ENCODE peak calls at places on chromosomes 4 and X, in seven cellular contexts. I is cardiac muscle cell, Z is tibial artery, L is ovary, P is astrocyte, C is H9, B is psoas muscle. F is an unnamed sample.

GRCh38 chr4:179867300-179867878 is 2375.8 kb upstream of the TENM3 start:
- DNase-seq in C (peak), B (no peak), I (no peak), Z (no peak), L (no peak), P (peak), F (no peak)

GRCh38 chrX:11944486-11944885 is 186.4 kb downstream of the MSL3 start:
- DNase-seq in L (no peak), C (peak), P (peak), I (peak), B (no peak), Z (no peak), F (no peak)

GRCh38 chrX:48883729-48884128 is 13.8 kb downstream of the TIMM17B start:
- DNase-seq in I (no peak), P (no peak), L (no peak), Z (no peak), B (no peak), C (no peak), F (no peak)

GRCh38 chrX:150934453-150934852 is 36.0 kb upstream of the CD99L2 start:
- DNase-seq in C (peak), I (peak), Z (no peak), B (no peak), P (peak), L (no peak), F (no peak)

GRCh38 chr4:67869580-67870190 is 14.1 kb downstream of the TMPRSS11D start:
- DNase-seq in C (no peak), P (no peak), L (no peak), I (no peak), B (no peak), Z (no peak), F (no peak)

GRCh38 chrX:53048169-53049126 is at the start of gene GPR173:
- DNase-seq in L (peak), B (no peak), Z (peak), C (peak), P (peak), I (peak), F (peak)

GRCh38 chr4:127631420-127631819 is 1.3 kb upstream of the INTU start:
- DNase-seq in Z (no peak), B (no peak), C (no peak), P (no peak), I (no peak), L (no peak), F (no peak)

GRCh38 chr4:118282692-118283091 is 70.1 kb downstream of the PRSS12 start:
- DNase-seq in B (no peak), Z (no peak), I (peak), L (no peak), P (peak), C (no peak), F (no peak)

GRCh38 chr4:125316781-125317525 is 2.2 kb downstream of the FAT4 start:
- DNase-seq in Z (peak), I (peak), L (peak), B (peak), C (peak), P (peak), F (peak)

GRCh38 chrX:77167993-77168392 is 279.2 kb upstream of the FGF16 start:
- DNase-seq in B (no peak), P (no peak), I (peak), Z (peak), C (no peak), L (no peak), F (no peak)

GRCh38 chrX:136170109-136170800 is 22.9 kb downstream of the FHL1 start:
- DNase-seq in I (peak), L (no peak), Z (no peak), P (peak), B (peak), C (no peak), F (no peak)

GRCh38 chr4:169975131-169975836 is 50.9 kb downstream of the MFAP3L start:
- DNase-seq in P (peak), I (no peak), L (no peak), Z (no peak), C (no peak), B (no peak), F (no peak)

GRCh38 chrX:10501606-10502005 is 118.8 kb downstream of the MID1 start:
- DNase-seq in B (no peak), P (no peak), I (no peak), Z (no peak), L (no peak), C (no peak), F (no peak)

GRCh38 chrX:119981286-119982070 is 37.9 kb upstream of the NKAP start:
- DNase-seq in L (no peak), P (no peak), I (peak), B (no peak), Z (no peak), C (peak), F (no peak)

GRCh38 chr4:86788826-86789225 is 60.4 kb downstream of the SLC10A6 start:
- DNase-seq in Z (no peak), P (no peak), I (no peak), L (no peak), C (no peak), B (no peak), F (no peak)

GRCh38 chr4:120915311-120915710 is 7.2 kb downstream of the PRDM5 start:
- DNase-seq in Z (no peak), L (no peak), B (no peak), C (no peak), I (no peak), P (no peak), F (no peak)

GRCh38 chr4:151489462-151490203 is 80.7 kb downstream of the FHIP1A start:
- DNase-seq in Z (no peak), I (no peak), C (peak), L (no peak), P (no peak), B (no peak), F (no peak)

GRCh38 chr4:101807351-101807750 is 16.8 kb downstream of the BANK1 start:
- DNase-seq in P (no peak), B (no peak), L (no peak), C (no peak), I (no peak), Z (no peak), F (no peak)

GRCh38 chr4:47193179-47193578 is 161.8 kb downstream of the GABRB1 start:
- DNase-seq in B (no peak), P (no peak), Z (no peak), C (no peak), L (no peak), I (no peak), F (no peak)

GRCh38 chr4:70313736-70314135 is 21.0 kb upstream of the CABS1 start:
- DNase-seq in P (no peak), L (no peak), Z (no peak), C (no peak), B (no peak), I (no peak), F (no peak)

GRCh38 chr4:20778896-20779295 is 78.6 kb downstream of the PACRGL start:
- DNase-seq in P (no peak), C (no peak), B (no peak), I (no peak), L (no peak), Z (no peak), F (no peak)

GRCh38 chr4:187380181-187380581 is 615.4 kb upstream of the ZFP42 start:
- DNase-seq in L (no peak), Z (no peak), B (no peak), C (peak), I (peak), P (no peak), F (no peak)

GRCh38 chr4:152735302-152735917 is 44.1 kb downstream of the TIGD4 start:
- DNase-seq in B (no peak), P (peak), I (peak), C (no peak), Z (no peak), L (no peak), F (no peak)

GRCh38 chrX:21490341-21490740 is 116.1 kb downstream of the CNKSR2 start:
- DNase-seq in L (no peak), Z (no peak), I (no peak), C (no peak), B (no peak), P (peak), F (no peak)

GRCh38 chr4:183746305-183747229 is 87.5 kb downstream of the TRAPPC11 start:
- DNase-seq in B (peak), I (no peak), Z (peak), P (no peak), L (no peak), C (no peak), F (no peak)

GRCh38 chrX:57519578-57520118 is 72.2 kb upstream of the ZXDB start:
- DNase-seq in P (no peak), C (no peak), L (no peak), B (no peak), Z (no peak), I (no peak), F (no peak)

GRCh38 chrX:126165721-126166401 is at the start of gene DCAF12L2:
- DNase-seq in C (peak), I (peak), L (peak), B (peak), Z (no peak), P (no peak), F (no peak)

GRCh38 chr4:2913168-2913567 is 50.0 kb downstream of the NOP14 start:
- DNase-seq in I (no peak), P (no peak), C (no peak), B (no peak), Z (no peak), L (no peak), F (no peak)

GRCh38 chr4:25859429-25860148 is 3.2 kb downstream of the SEL1L3 start:
- DNase-seq in L (no peak), I (peak), C (no peak), Z (no peak), B (no peak), P (peak), F (no peak)

GRCh38 chr4:26139310-26139924 is 181.4 kb upstream of the RBPJ start:
- DNase-seq in Z (no peak), B (no peak), L (no peak), I (no peak), C (no peak), P (no peak), F (no peak)

GRCh38 chr4:18538121-18538520 is 516.6 kb upstream of the LCORL start:
- DNase-seq in B (no peak), I (no peak), Z (no peak), C (no peak), P (no peak), L (no peak), F (no peak)

GRCh38 chrX:76172325-76172887 is 456 bp upstream of the PBDC1 start:
- DNase-seq in C (no peak), I (no peak), P (peak), L (no peak), Z (peak), B (no peak), F (no peak)

GRCh38 chrX:24444645-24445044 is 20.4 kb upstream of the PDK3 start:
- DNase-seq in I (no peak), Z (no peak), L (no peak), C (no peak), P (no peak), B (no peak), F (no peak)

GRCh38 chrX:134670241-134670811 is 12.1 kb upstream of the PLAC1 start:
- DNase-seq in B (peak), Z (no peak), L (no peak), P (peak), I (peak), C (no peak), F (no peak)

GRCh38 chrX:23659339-23659738 is 8.0 kb upstream of the PRDX4 start:
- DNase-seq in I (no peak), C (no peak), L (no peak), B (no peak), P (no peak), Z (no peak), F (no peak)

GRCh38 chrX:140504371-140505324 is at the start of gene SOX3:
- DNase-seq in Z (no peak), B (no peak), L (no peak), P (peak), I (no peak), C (peak), F (no peak)

GRCh38 chrX:40148189-40148438 is 50.4 kb upstream of the BCOR start:
- DNase-seq in Z (no peak), C (no peak), P (no peak), L (no peak), I (no peak), B (no peak), F (no peak)
- H3K27ac ChIP-seq in Z (no peak), C (no peak), P (no peak), L (no peak), I (no peak), B (no peak), F (peak)

DNA sequence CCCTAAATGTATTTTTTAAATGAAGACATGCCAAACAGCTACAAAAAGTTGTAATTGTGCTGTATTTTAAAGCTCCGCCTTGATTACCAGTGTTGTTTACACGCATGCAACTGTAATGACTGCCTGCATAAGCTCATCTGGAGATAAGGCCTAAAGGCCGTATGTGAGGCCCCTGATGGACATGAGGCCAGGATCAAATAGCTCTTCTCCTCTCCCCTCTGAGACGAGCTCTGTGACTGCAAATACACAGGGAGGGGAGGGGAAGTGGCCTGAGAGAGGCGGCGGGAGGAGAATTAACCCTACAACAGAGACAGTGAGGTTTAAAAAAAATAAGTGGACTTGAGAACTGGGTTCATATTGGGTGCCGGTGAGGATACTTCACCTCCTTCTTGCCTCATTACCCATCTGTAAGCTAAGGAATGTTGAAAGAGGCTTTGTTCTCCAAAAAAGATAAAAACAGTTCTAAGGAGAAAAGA is 95.4 kb downstream of the SOWAHB start:
- DNase-seq in I (peak), L (no peak), Z (no peak), C (peak), P (peak), B (no peak), F (no peak)
- H3K27ac ChIP-seq in I (no peak), L (peak), Z (peak), C (no peak), P (peak), B (no peak), F (no peak)

GRCh38 chr4:53821179-53821851 is 230.0 kb upstream of the LNX1 start:
- DNase-seq in C (no peak), L (no peak), Z (no peak), P (no peak), B (no peak), I (no peak), F (no peak)
- H3K27ac ChIP-seq in C (no peak), L (no peak), Z (no peak), P (no peak), B (no peak), I (no peak), F (no peak)

GRCh38 chrX:47177079-47177478 is 16.6 kb upstream of the UBA1 start:
- DNase-seq in L (no peak), C (no peak), B (no peak), Z (no peak), I (no peak), P (no peak), F (no peak)
- H3K27ac ChIP-seq in L (no peak), C (no peak), B (no peak), Z (no peak), I (no peak), P (no peak), F (no peak)

DNA sequence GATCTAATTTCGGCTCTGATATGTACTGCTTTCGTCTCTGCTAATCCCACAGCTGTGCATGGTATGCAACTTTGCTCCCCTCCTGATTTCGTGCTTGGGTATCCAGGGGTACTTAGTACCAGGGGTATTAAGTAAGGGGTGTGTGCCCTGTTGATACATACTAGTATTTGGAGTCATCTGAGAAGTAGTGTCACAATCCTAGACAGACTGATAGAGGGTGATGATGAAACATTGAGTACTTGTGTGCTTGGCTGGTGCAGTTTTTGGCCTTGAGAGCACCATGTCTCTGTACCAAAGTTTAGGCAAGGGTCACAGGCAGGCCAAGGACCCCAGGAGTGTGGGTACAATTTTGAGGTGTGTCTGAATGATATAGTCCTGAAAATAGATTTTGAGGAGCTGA is 10.9 kb downstream of the GPAT3 start:
- DNase-seq in P (no peak), Z (no peak), C (no peak), I (peak), L (no peak), B (no peak), F (no peak)
- H3K27ac ChIP-seq in P (no peak), Z (no peak), C (no peak), I (no peak), L (no peak), B (peak), F (peak)

GRCh38 chrX:132023896-132024386 is 839 bp downstream of the STK26 start:
- DNase-seq in C (peak), L (peak), I (no peak), P (no peak), B (peak), Z (no peak), F (peak)
- H3K27ac ChIP-seq in C (peak), L (peak), I (peak), P (no peak), B (no peak), Z (peak), F (no peak)

DNA sequence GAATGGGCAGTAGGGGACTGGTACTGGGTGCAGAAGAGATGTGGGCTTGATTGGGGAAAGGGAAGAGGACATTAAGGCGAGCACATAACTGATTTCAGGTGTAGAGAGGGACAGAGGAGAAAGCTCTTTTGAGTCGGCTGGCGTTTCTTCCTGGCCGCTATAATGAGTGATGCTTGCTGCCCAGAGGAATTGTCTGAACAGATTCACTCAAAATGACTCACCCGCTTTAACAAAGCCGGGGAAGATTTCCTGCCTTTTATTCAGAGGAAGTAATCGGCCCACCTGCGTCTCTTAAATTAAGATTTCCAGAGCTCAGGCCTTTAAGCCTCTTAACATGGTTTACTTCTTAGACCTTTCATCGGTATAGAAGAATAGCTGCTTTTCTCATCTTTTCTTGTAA is 102.1 kb upstream of the AP1S2 start:
- DNase-seq in L (no peak), Z (no peak), P (peak), I (no peak), C (peak), B (no peak), F (no peak)
- H3K27ac ChIP-seq in L (no peak), Z (no peak), P (no peak), I (no peak), C (peak), B (no peak), F (no peak)

DNA sequence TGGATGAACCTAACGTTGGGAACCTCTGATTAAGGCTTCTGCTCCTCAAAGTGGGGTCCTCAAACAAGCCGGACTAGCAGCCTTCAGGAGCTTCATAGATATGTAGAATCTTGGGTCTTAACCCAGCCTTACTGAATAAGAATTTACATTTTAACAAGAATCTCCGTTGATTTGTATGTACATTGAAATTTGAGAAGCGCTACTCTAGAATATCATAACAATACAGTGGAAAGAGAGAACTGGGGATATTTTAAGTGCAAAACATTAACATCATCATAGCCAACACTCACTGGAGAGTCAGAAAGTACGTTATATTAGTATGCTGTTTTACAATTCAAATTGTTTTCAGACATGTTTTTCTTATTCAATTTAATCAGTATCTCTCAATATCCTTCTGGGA is 31.2 kb downstream of the ATXN3L start:
- DNase-seq in L (no peak), C (no peak), Z (no peak), I (no peak), B (no peak), P (no peak), F (no peak)
- H3K27ac ChIP-seq in L (no peak), C (no peak), Z (no peak), I (no peak), B (no peak), P (peak), F (no peak)

DNA sequence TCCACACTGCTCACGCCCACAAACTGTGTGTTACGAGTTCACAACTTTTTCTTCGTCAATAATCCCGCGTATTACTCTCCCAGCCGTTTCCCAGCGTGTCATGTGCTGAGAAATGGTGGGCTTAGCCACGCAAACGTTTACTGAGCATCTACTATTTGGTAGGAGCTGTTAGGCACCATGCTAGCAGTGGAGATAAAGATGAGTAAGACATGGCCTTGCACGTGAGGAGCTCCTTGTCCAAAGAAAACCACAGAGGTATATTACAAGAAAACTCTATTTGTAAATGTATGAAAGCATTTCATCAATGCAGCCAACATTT is 821 bp upstream of the TMEM128 start:
- DNase-seq in Z (no peak), P (no peak), B (no peak), I (no peak), C (no peak), L (no peak), F (no peak)
- H3K27ac ChIP-seq in Z (peak), P (peak), B (peak), I (peak), C (peak), L (peak), F (peak)

F was measured in right cardiac atrium.